ENCODE peak calls at places on chromosomes 6 and 20, in four cellular contexts. H is Panc1; U is CD4-positive, alpha-beta memory T cell; G is ovary. O is an unnamed sample.

GRCh38 chr6:70413114-70413828 is at the start of gene FAM135A:
- DNase-seq in H (peak; percentile 97), U (peak; percentile 93), G (peak; percentile 98), O (peak; percentile 97)

GRCh38 chr6:42450314-42451145 is 1.2 kb downstream of the TRERF1 start:
- DNase-seq in U (no peak), G (no peak), H (no peak), O (no peak)

GRCh38 chr6:71138416-71138815 is 150.2 kb upstream of the OGFRL1 start:
- DNase-seq in G (no peak), U (no peak), H (no peak), O (no peak)

GRCh38 chr6:2171728-2172127 is 73.7 kb downstream of the GMDS start:
- DNase-seq in H (no peak), U (no peak), G (no peak), O (no peak)

GRCh38 chr6:122609881-122610689 is at the start of gene PKIB:
- DNase-seq in H (peak; percentile 2), U (peak; percentile 24), G (peak; percentile 19), O (peak; percentile 59)

GRCh38 chr20:17936791-17937687 is 31.6 kb downstream of the SNX5 start:
- DNase-seq in U (no peak), H (no peak), G (peak; percentile 67), O (peak; percentile 60)

GRCh38 chr20:41738584-41739193 is 120.5 kb upstream of the CHD6 start:
- DNase-seq in U (peak; percentile 25), H (peak; percentile 38), G (no peak), O (no peak)

GRCh38 chr20:46512943-46513844 is at the start of gene ZNF334:
- DNase-seq in H (no peak), G (peak; percentile 77), U (no peak), O (peak; percentile 81)

GRCh38 chr6:123803862-123804681 is at the start of gene NKAIN2:
- DNase-seq in H (no peak), G (no peak), U (no peak), O (no peak)

GRCh38 chr6:57302477-57302876 is 15.0 kb upstream of the PRIM2 start:
- DNase-seq in G (no peak), H (no peak), U (no peak), O (no peak)

GRCh38 chr6:15561447-15562199 is 101.2 kb downstream of the DTNBP1 start:
- DNase-seq in H (no peak), U (no peak), G (no peak), O (no peak)

GRCh38 chr20:41300383-41300782 is 17.1 kb downstream of the ZHX3 start:
- DNase-seq in U (no peak), G (no peak), H (no peak), O (no peak)

GRCh38 chr6:116229287-116229913 is 24.5 kb downstream of the TSPYL4 start:
- DNase-seq in H (no peak), U (peak; percentile 11), G (peak; percentile 86), O (peak; percentile 91)

GRCh38 chr6:139251377-139252017 is 40.3 kb downstream of the TXLNB start:
- DNase-seq in U (no peak), H (no peak), G (no peak), O (no peak)
- H3K27ac ChIP-seq in U (peak overlapping the region; percentile 40), H (no peak overlapping the region), G (peak overlapping the region; percentile 44), O (peak overlapping the region; percentile 85)

DNA sequence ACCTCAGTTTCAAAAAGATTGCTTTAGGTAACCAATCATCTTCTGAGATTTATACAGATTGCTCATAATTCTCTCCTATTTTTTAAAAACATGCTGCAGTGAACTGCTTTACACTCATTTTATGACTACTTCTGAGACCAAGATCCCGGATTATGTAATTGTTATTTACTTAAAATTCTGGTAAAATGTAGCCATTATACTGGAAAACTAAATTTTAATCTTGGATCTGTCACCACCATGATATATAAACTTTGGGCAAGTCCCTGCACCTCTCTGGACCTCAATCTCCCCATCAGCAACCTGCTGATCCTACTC is 477 bp upstream of the PROCR start:
- DNase-seq in H (no peak), G (no peak), U (no peak), O (no peak)
- H3K4me3 ChIP-seq in H (peak overlapping the region; percentile 96), G (peak overlapping the region; percentile 33), U (no peak overlapping the region), O (peak overlapping the region; percentile 44)

GRCh38 chr20:45095753-45096371 is 5.1 kb downstream of the KCNS1 start:
- DNase-seq in H (peak; percentile 55), U (peak; percentile 61), G (peak; percentile 32), O (peak; percentile 50)
- H3K27ac ChIP-seq in H (no peak overlapping the region), U (no peak overlapping the region), G (no peak overlapping the region), O (no peak overlapping the region)

DNA sequence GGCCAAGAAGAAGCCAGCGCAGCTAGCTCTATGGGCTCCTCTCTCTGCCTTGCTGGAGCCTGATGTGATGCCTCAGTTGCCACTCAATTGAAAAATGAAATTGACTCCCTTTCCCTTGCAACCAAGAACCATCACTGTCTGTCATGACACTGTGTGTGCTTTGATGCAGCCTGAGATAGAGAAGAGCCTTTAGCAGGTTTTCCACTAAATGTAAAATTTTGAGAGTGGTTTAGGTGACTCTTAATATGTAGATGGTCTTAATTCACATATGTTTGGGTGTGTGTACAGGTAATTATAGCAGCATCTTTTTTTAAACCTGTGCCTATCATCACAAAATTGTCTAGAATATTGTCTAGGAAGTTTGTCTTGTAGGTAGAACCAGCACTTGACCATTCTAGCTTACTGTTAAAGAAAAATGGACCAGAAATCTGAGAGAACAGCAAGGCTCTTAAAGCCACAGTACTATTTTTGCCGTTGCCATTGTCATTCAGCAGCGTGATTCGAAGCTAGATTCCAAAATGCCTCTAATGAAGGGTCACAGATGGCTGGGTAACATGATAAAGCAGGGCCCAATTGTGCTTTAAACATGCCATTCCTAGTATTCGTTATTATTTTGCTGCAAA is 1.3 kb downstream of the ARFGEF3 start:
- DNase-seq in U (no peak), G (no peak), H (no peak), O (no peak)
- H3K4me3 ChIP-seq in U (no peak overlapping the region), G (no peak overlapping the region), H (peak overlapping the region; percentile 62), O (no peak overlapping the region)

DNA sequence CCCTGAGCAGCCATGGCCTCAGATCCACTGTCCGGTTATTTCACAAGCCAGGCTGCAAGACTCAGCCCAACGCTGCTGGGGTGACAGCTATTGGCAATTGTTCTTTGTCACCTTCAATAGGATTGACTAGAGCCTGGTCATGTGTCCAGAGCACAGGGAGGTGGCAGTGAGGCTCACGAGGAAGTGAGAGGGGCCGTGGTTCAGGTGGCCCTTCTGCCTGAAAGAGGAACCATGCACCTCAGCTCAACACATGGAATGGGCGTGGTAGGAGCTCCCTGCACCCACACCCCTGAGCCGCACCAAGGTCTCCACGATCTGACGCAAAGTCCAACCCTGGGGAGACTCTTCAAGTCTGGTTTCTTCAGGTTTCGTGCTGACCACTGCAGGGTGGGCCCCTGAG is 184.8 kb upstream of the CDH4 start:
- DNase-seq in G (no peak), H (no peak), U (no peak), O (no peak)
- H3K27ac ChIP-seq in G (no peak overlapping the region), H (no peak overlapping the region), U (no peak overlapping the region), O (no peak overlapping the region)

GRCh38 chr20:20005381-20005780 is 11.8 kb upstream of the NAA20 start:
- DNase-seq in U (no peak), H (no peak), G (no peak), O (no peak)

GRCh38 chr20:20002101-20002998 is 14.8 kb upstream of the NAA20 start:
- DNase-seq in U (no peak), H (no peak), G (no peak), O (no peak)

GRCh38 chr20:20000223-20000968 is 16.8 kb upstream of the NAA20 start:
- DNase-seq in G (no peak), U (no peak), H (no peak), O (no peak)

GRCh38 chr20:19998990-19999705 is 18.0 kb upstream of the NAA20 start:
- DNase-seq in U (no peak), G (no peak), H (no peak), O (no peak)

GRCh38 chr20:20003088-20003954 is 13.8 kb upstream of the NAA20 start:
- DNase-seq in G (peak; percentile 52), H (no peak), U (peak; percentile 17), O (no peak)
- H3K4me3 ChIP-seq in G (peak overlapping the region; percentile 12), H (no peak overlapping the region), U (no peak overlapping the region), O (no peak overlapping the region)

GRCh38 chr20:11845311-11845710 is 72.4 kb upstream of the BTBD3 start:
- DNase-seq in G (no peak), U (no peak), H (no peak), O (no peak)
- H3K27ac ChIP-seq in G (no peak overlapping the region), U (no peak overlapping the region), H (no peak overlapping the region), O (no peak overlapping the region)

GRCh38 chr6:149962461-149963211 is 1.1 kb upstream of the ULBP1 start:
- DNase-seq in U (no peak), G (no peak), H (no peak), O (no peak)
- H3K4me3 ChIP-seq in U (no peak overlapping the region), G (no peak overlapping the region), H (peak overlapping the region; percentile 62), O (no peak overlapping the region)

DNA sequence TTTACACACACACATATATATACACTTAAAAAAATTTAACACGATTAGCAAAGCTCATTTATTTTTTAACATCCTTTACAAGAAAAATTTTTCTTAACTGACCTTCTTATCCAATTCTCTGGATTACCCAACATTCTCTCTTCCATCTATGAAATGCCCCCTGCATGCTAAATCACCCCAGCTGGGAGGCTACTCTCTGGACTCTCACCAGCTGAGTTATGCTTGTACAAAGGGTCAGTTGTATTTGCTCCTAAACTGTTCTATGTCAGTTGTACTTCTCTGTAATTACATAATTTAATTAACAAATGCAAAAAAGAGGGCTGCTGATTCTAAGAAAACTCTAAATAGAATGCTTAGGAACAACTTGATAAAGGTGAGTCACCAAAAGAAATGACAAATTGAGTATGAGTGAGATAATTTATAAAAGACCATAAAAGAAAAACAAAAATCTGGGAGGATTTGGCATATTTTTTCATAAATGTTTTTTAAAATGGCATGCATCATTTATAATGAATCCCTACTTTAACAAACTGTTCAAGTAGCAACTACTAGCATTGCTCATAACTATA is 120.5 kb downstream of the KIF13A start:
- DNase-seq in U (no peak), G (no peak), H (no peak), O (no peak)
- H3K27ac ChIP-seq in U (no peak overlapping the region), G (no peak overlapping the region), H (peak overlapping the region; percentile 18), O (no peak overlapping the region)

GRCh38 chr20:37336369-37337207 is 9.4 kb upstream of the SRC start:
- DNase-seq in H (no peak), G (peak; percentile 61), U (no peak), O (peak; percentile 79)
- H3K4me3 ChIP-seq in H (no peak overlapping the region), G (no peak overlapping the region), U (no peak overlapping the region), O (no peak overlapping the region)